ENCODE peak calls at places on chromosomes 4 and X, in five cellular contexts. One of them, this sample, is unnamed. For H3K36me3 and H3K4me1, the result is how much of the 10 kb centered on the place peaks cover.

GRCh38 chrX:25068340-25068739 is 52.6 kb upstream of the ARX start:
- DNase-seq in cardiac muscle cell: no peak
- DNase-seq in endothelial cell of umbilical vein: no peak
- DNase-seq in CD8-positive, alpha-beta T cell: no peak
- DNase-seq in hepatocyte: no peak
- DNase-seq in this sample: no peak

GRCh38 chr4:40507977-40508376 is 121.7 kb downstream of the RBM47 start:
- DNase-seq in cardiac muscle cell: no peak
- DNase-seq in endothelial cell of umbilical vein: no peak
- DNase-seq in CD8-positive, alpha-beta T cell: no peak
- DNase-seq in hepatocyte: peak
- DNase-seq in this sample: no peak

GRCh38 chr4:75630174-75630931 is at the start of gene CDKL2:
- DNase-seq in cardiac muscle cell: peak
- DNase-seq in endothelial cell of umbilical vein: peak
- DNase-seq in CD8-positive, alpha-beta T cell: peak
- DNase-seq in hepatocyte: peak
- DNase-seq in this sample: peak

GRCh38 chr4:182465114-182465513 is 221.9 kb downstream of the TENM3 start:
- DNase-seq in cardiac muscle cell: no peak
- DNase-seq in endothelial cell of umbilical vein: no peak
- DNase-seq in CD8-positive, alpha-beta T cell: no peak
- DNase-seq in hepatocyte: no peak
- DNase-seq in this sample: no peak

GRCh38 chr4:19983072-19983471 is 268.6 kb upstream of the SLIT2 start:
- DNase-seq in cardiac muscle cell: no peak
- DNase-seq in endothelial cell of umbilical vein: peak
- DNase-seq in CD8-positive, alpha-beta T cell: no peak
- DNase-seq in hepatocyte: no peak
- DNase-seq in this sample: peak

GRCh38 chr4:86481429-86481828 is 112.7 kb upstream of the PTPN13 start:
- DNase-seq in cardiac muscle cell: peak
- DNase-seq in endothelial cell of umbilical vein: no peak
- DNase-seq in CD8-positive, alpha-beta T cell: no peak
- DNase-seq in hepatocyte: no peak
- DNase-seq in this sample: no peak

GRCh38 chr4:146916479-146917076 is 29.1 kb downstream of the TTC29 start:
- DNase-seq in cardiac muscle cell: peak
- DNase-seq in endothelial cell of umbilical vein: peak
- DNase-seq in CD8-positive, alpha-beta T cell: no peak
- DNase-seq in hepatocyte: peak
- DNase-seq in this sample: peak

GRCh38 chrX:115330498-115331138 is 41.1 kb downstream of the LUZP4 start:
- DNase-seq in cardiac muscle cell: peak
- DNase-seq in endothelial cell of umbilical vein: peak
- DNase-seq in CD8-positive, alpha-beta T cell: no peak
- DNase-seq in hepatocyte: peak
- DNase-seq in this sample: peak

GRCh38 chr4:141890279-141890678 is 253.9 kb downstream of the IL15 start:
- DNase-seq in cardiac muscle cell: peak
- DNase-seq in endothelial cell of umbilical vein: peak
- DNase-seq in CD8-positive, alpha-beta T cell: no peak
- DNase-seq in hepatocyte: no peak
- DNase-seq in this sample: no peak

GRCh38 chr4:117661673-117662072 is 372.6 kb upstream of the NDST3 start:
- DNase-seq in cardiac muscle cell: no peak
- DNase-seq in endothelial cell of umbilical vein: no peak
- DNase-seq in CD8-positive, alpha-beta T cell: no peak
- DNase-seq in hepatocyte: no peak
- DNase-seq in this sample: no peak

GRCh38 chr4:123995939-123996338 is 599.3 kb downstream of the SPRY1 start:
- DNase-seq in cardiac muscle cell: no peak
- DNase-seq in endothelial cell of umbilical vein: peak
- DNase-seq in CD8-positive, alpha-beta T cell: no peak
- DNase-seq in hepatocyte: no peak
- DNase-seq in this sample: peak

GRCh38 chrX:17046478-17047097 is 100.1 kb downstream of the REPS2 start:
- DNase-seq in cardiac muscle cell: peak
- DNase-seq in endothelial cell of umbilical vein: peak
- DNase-seq in CD8-positive, alpha-beta T cell: peak
- DNase-seq in hepatocyte: peak
- DNase-seq in this sample: peak

GRCh38 chrX:56221101-56221500 is 11.1 kb upstream of the KLF8 start:
- DNase-seq in cardiac muscle cell: no peak
- DNase-seq in endothelial cell of umbilical vein: no peak
- DNase-seq in CD8-positive, alpha-beta T cell: no peak
- DNase-seq in hepatocyte: no peak
- DNase-seq in this sample: no peak

GRCh38 chr4:101000496-101000895 is 346.8 kb downstream of the PPP3CA start:
- DNase-seq in cardiac muscle cell: no peak
- DNase-seq in endothelial cell of umbilical vein: no peak
- DNase-seq in CD8-positive, alpha-beta T cell: no peak
- DNase-seq in hepatocyte: no peak
- DNase-seq in this sample: no peak

GRCh38 chr4:149345424-149345823 is 470.2 kb downstream of the IQCM start:
- DNase-seq in cardiac muscle cell: no peak
- DNase-seq in endothelial cell of umbilical vein: no peak
- DNase-seq in CD8-positive, alpha-beta T cell: no peak
- DNase-seq in hepatocyte: no peak
- DNase-seq in this sample: no peak

GRCh38 chr4:66575024-66575696 is 904.9 kb upstream of the EPHA5 start:
- DNase-seq in cardiac muscle cell: no peak
- DNase-seq in endothelial cell of umbilical vein: no peak
- DNase-seq in CD8-positive, alpha-beta T cell: no peak
- DNase-seq in hepatocyte: peak
- DNase-seq in this sample: peak

GRCh38 chrX:111914398-111915092 is 38.6 kb downstream of the TRPC5OS start:
- DNase-seq in cardiac muscle cell: no peak
- DNase-seq in endothelial cell of umbilical vein: no peak
- DNase-seq in CD8-positive, alpha-beta T cell: no peak
- DNase-seq in hepatocyte: peak
- DNase-seq in this sample: no peak

GRCh38 chr4:174826660-174827059 is 2.4 kb downstream of the GLRA3 start:
- DNase-seq in cardiac muscle cell: no peak
- DNase-seq in endothelial cell of umbilical vein: no peak
- DNase-seq in CD8-positive, alpha-beta T cell: no peak
- DNase-seq in hepatocyte: no peak
- DNase-seq in this sample: peak

GRCh38 chr4:84401669-84402068 is 97.4 kb downstream of the NKX6-1 start:
- DNase-seq in cardiac muscle cell: peak
- DNase-seq in endothelial cell of umbilical vein: no peak
- DNase-seq in CD8-positive, alpha-beta T cell: no peak
- DNase-seq in hepatocyte: peak
- DNase-seq in this sample: no peak

GRCh38 chr4:177554966-177555574 is 112.8 kb upstream of the AGA start:
- DNase-seq in cardiac muscle cell: peak
- DNase-seq in endothelial cell of umbilical vein: peak
- DNase-seq in CD8-positive, alpha-beta T cell: no peak
- DNase-seq in hepatocyte: peak
- DNase-seq in this sample: peak

GRCh38 chr4:77950204-77950603 is 87.6 kb downstream of the MRPL1 start:
- DNase-seq in cardiac muscle cell: no peak
- DNase-seq in endothelial cell of umbilical vein: no peak
- DNase-seq in CD8-positive, alpha-beta T cell: no peak
- DNase-seq in hepatocyte: no peak
- DNase-seq in this sample: no peak

GRCh38 chrX:113512700-113513395 is 672.2 kb upstream of the AMOT start:
- DNase-seq in cardiac muscle cell: no peak
- DNase-seq in endothelial cell of umbilical vein: peak
- DNase-seq in CD8-positive, alpha-beta T cell: no peak
- DNase-seq in hepatocyte: no peak
- DNase-seq in this sample: peak

GRCh38 chrX:137567474-137568232 is 1.7 kb downstream of the ZIC3 start:
- DNase-seq in cardiac muscle cell: no peak
- DNase-seq in endothelial cell of umbilical vein: no peak
- DNase-seq in CD8-positive, alpha-beta T cell: no peak
- DNase-seq in hepatocyte: no peak
- DNase-seq in this sample: no peak

GRCh38 chr4:70993181-70994068 is at the start of gene DCK:
- DNase-seq in cardiac muscle cell: peak
- DNase-seq in endothelial cell of umbilical vein: peak
- DNase-seq in CD8-positive, alpha-beta T cell: peak
- DNase-seq in hepatocyte: peak
- DNase-seq in this sample: peak

GRCh38 chrX:131745942-131746489 is 202.1 kb downstream of the OR13H1 start:
- DNase-seq in cardiac muscle cell: no peak
- DNase-seq in endothelial cell of umbilical vein: no peak
- DNase-seq in CD8-positive, alpha-beta T cell: no peak
- DNase-seq in hepatocyte: no peak
- DNase-seq in this sample: no peak

GRCh38 chrX:1451676-1452496 is 823 bp downstream of the ASMTL start:
- DNase-seq in cardiac muscle cell: no peak
- DNase-seq in endothelial cell of umbilical vein: no peak
- DNase-seq in CD8-positive, alpha-beta T cell: peak
- DNase-seq in hepatocyte: no peak
- DNase-seq in this sample: no peak

GRCh38 chrX:1450381-1451161 is 2.1 kb downstream of the ASMTL start:
- DNase-seq in cardiac muscle cell: no peak
- DNase-seq in endothelial cell of umbilical vein: no peak
- DNase-seq in CD8-positive, alpha-beta T cell: peak
- DNase-seq in hepatocyte: no peak
- DNase-seq in this sample: no peak

GRCh38 chrX:1449581-1450149 is 3.0 kb downstream of the ASMTL start:
- DNase-seq in cardiac muscle cell: no peak
- DNase-seq in endothelial cell of umbilical vein: no peak
- DNase-seq in CD8-positive, alpha-beta T cell: no peak
- DNase-seq in hepatocyte: no peak
- DNase-seq in this sample: no peak

GRCh38 chrX:1452497-1453389 is at the start of gene ASMTL:
- DNase-seq in cardiac muscle cell: peak
- DNase-seq in endothelial cell of umbilical vein: peak
- DNase-seq in CD8-positive, alpha-beta T cell: peak
- DNase-seq in hepatocyte: peak
- DNase-seq in this sample: peak

GRCh38 chrX:1451251-1451675 is 1.4 kb downstream of the ASMTL start:
- DNase-seq in cardiac muscle cell: no peak
- DNase-seq in endothelial cell of umbilical vein: no peak
- DNase-seq in CD8-positive, alpha-beta T cell: peak
- DNase-seq in hepatocyte: no peak
- DNase-seq in this sample: no peak
- H3K4me3 ChIP-seq in cardiac muscle cell: no peak
- H3K4me3 ChIP-seq in endothelial cell of umbilical vein: no peak
- H3K4me3 ChIP-seq in CD8-positive, alpha-beta T cell: no peak
- H3K4me3 ChIP-seq in hepatocyte: no peak
- H3K4me3 ChIP-seq in this sample: peak

GRCh38 chr4:140053185-140053584 is 100.8 kb downstream of the MAML3 start:
- DNase-seq in cardiac muscle cell: no peak
- DNase-seq in endothelial cell of umbilical vein: no peak
- DNase-seq in CD8-positive, alpha-beta T cell: no peak
- DNase-seq in hepatocyte: no peak
- DNase-seq in this sample: no peak

GRCh38 chr4:140052050-140052449 is 101.9 kb downstream of the MAML3 start:
- DNase-seq in cardiac muscle cell: no peak
- DNase-seq in endothelial cell of umbilical vein: peak
- DNase-seq in CD8-positive, alpha-beta T cell: no peak
- DNase-seq in hepatocyte: peak
- DNase-seq in this sample: peak

GRCh38 chr4:140057693-140058092 is 96.3 kb downstream of the MAML3 start:
- DNase-seq in cardiac muscle cell: no peak
- DNase-seq in endothelial cell of umbilical vein: no peak
- DNase-seq in CD8-positive, alpha-beta T cell: no peak
- DNase-seq in hepatocyte: no peak
- DNase-seq in this sample: no peak

GRCh38 chr4:140056015-140056414 is 98.0 kb downstream of the MAML3 start:
- DNase-seq in cardiac muscle cell: no peak
- DNase-seq in endothelial cell of umbilical vein: no peak
- DNase-seq in CD8-positive, alpha-beta T cell: no peak
- DNase-seq in hepatocyte: no peak
- DNase-seq in this sample: no peak

DNA sequence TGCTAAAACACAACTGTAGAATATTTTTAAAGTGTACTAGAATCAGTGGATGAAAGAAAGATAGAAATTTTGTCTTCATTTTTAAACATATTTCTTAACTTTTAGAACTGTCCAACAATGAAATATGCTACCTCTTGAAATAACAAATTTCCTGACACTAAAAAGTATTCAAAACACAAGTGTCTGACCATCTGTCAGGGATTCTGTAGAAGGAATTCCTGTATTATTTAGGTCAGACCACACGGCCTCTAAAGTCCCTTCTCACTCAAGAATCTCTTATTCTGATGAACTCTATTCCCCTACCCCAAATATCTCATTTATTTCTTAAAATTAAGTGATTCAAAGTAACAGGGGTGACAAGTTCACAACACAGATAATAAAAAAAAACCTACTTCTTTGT is 99.1 kb downstream of the MAML3 start:
- DNase-seq in cardiac muscle cell: no peak
- DNase-seq in endothelial cell of umbilical vein: no peak
- DNase-seq in CD8-positive, alpha-beta T cell: no peak
- DNase-seq in hepatocyte: no peak
- DNase-seq in this sample: no peak
- H3K36me3 ChIP-seq in cardiac muscle cell: under half
- H3K36me3 ChIP-seq in endothelial cell of umbilical vein: under half
- H3K36me3 ChIP-seq in CD8-positive, alpha-beta T cell: under half
- H3K36me3 ChIP-seq in hepatocyte: under half
- H3K36me3 ChIP-seq in this sample: under half

GRCh38 chr4:169220854-169221311 is 49.9 kb downstream of the SH3RF1 start:
- DNase-seq in cardiac muscle cell: no peak
- DNase-seq in endothelial cell of umbilical vein: no peak
- DNase-seq in CD8-positive, alpha-beta T cell: no peak
- DNase-seq in hepatocyte: no peak
- DNase-seq in this sample: no peak
- H3K4me1 ChIP-seq in cardiac muscle cell: under half
- H3K4me1 ChIP-seq in endothelial cell of umbilical vein: under half
- H3K4me1 ChIP-seq in CD8-positive, alpha-beta T cell: under half
- H3K4me1 ChIP-seq in hepatocyte: under half
- H3K4me1 ChIP-seq in this sample: under half

GRCh38 chr4:154738426-154738825 is 5.4 kb upstream of the LRAT start:
- DNase-seq in cardiac muscle cell: peak
- DNase-seq in endothelial cell of umbilical vein: no peak
- DNase-seq in CD8-positive, alpha-beta T cell: no peak
- DNase-seq in hepatocyte: no peak
- DNase-seq in this sample: no peak

GRCh38 chr4:154741877-154742851 is 1.6 kb upstream of the LRAT start:
- DNase-seq in cardiac muscle cell: peak
- DNase-seq in endothelial cell of umbilical vein: no peak
- DNase-seq in CD8-positive, alpha-beta T cell: no peak
- DNase-seq in hepatocyte: peak
- DNase-seq in this sample: peak

GRCh38 chr4:154741131-154741530 is 2.7 kb upstream of the LRAT start:
- DNase-seq in cardiac muscle cell: no peak
- DNase-seq in endothelial cell of umbilical vein: no peak
- DNase-seq in CD8-positive, alpha-beta T cell: no peak
- DNase-seq in hepatocyte: no peak
- DNase-seq in this sample: no peak

GRCh38 chr4:154739111-154739510 is 4.7 kb upstream of the LRAT start:
- DNase-seq in cardiac muscle cell: no peak
- DNase-seq in endothelial cell of umbilical vein: no peak
- DNase-seq in CD8-positive, alpha-beta T cell: no peak
- DNase-seq in hepatocyte: no peak
- DNase-seq in this sample: no peak

DNA sequence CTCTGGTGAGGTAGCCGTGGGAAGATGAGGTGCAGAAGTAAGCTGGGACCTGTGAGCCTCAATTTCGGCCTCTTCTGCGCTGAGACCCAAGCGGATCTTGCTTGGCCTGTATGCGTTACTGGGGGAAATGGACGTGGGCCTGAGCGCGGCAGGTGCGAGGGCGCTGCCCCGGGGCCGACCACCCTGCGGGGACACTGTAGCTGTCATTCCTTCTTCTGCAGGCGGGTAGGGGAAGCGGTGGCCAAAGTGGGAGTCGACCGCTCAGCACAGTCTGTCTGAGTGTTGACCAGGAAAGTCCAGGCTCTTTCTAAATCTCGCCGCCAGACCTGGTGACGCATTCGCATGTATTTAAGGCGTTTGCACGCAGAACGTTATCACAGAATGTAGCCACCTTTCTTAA is 3.3 kb upstream of the LRAT start:
- DNase-seq in cardiac muscle cell: no peak
- DNase-seq in endothelial cell of umbilical vein: no peak
- DNase-seq in CD8-positive, alpha-beta T cell: no peak
- DNase-seq in hepatocyte: peak
- DNase-seq in this sample: no peak
- H3K4me3 ChIP-seq in cardiac muscle cell: no peak
- H3K4me3 ChIP-seq in endothelial cell of umbilical vein: no peak
- H3K4me3 ChIP-seq in CD8-positive, alpha-beta T cell: no peak
- H3K4me3 ChIP-seq in hepatocyte: no peak
- H3K4me3 ChIP-seq in this sample: no peak

This sample was measured in adipocyte.